ENCODE peak calls at places on chromosome 17, in seven cellular contexts. One of them, this sample, is unnamed.

GRCh38 chr17:39194985-39195524 is 2.4 kb downstream of the CACNB1 start:
- DNase-seq in M059J: no peak
- DNase-seq in amniotic stem cell: no peak
- DNase-seq in activated naive CD4-positive, alpha-beta T cell: no peak
- DNase-seq in anterior cingulate cortex: peak; percentile 76
- DNase-seq in transverse colon: no peak
- DNase-seq in esophagus squamous epithelium: no peak
- DNase-seq in this sample: no peak

GRCh38 chr17:30074726-30075125 is 41.9 kb upstream of the NSRP1 start:
- DNase-seq in M059J: no peak
- DNase-seq in amniotic stem cell: no peak
- DNase-seq in activated naive CD4-positive, alpha-beta T cell: no peak
- DNase-seq in anterior cingulate cortex: no peak
- DNase-seq in transverse colon: no peak
- DNase-seq in esophagus squamous epithelium: no peak
- DNase-seq in this sample: no peak

GRCh38 chr17:74608511-74608910 is 15.0 kb downstream of the CD300E start:
- DNase-seq in M059J: no peak
- DNase-seq in amniotic stem cell: no peak
- DNase-seq in activated naive CD4-positive, alpha-beta T cell: no peak
- DNase-seq in anterior cingulate cortex: no peak
- DNase-seq in transverse colon: no peak
- DNase-seq in esophagus squamous epithelium: no peak
- DNase-seq in this sample: no peak

GRCh38 chr17:64074704-64075484 is 54.5 kb upstream of the ICAM2 start:
- DNase-seq in M059J: peak; percentile 22
- DNase-seq in amniotic stem cell: no peak
- DNase-seq in activated naive CD4-positive, alpha-beta T cell: no peak
- DNase-seq in anterior cingulate cortex: no peak
- DNase-seq in transverse colon: no peak
- DNase-seq in esophagus squamous epithelium: no peak
- DNase-seq in this sample: peak; percentile 64

GRCh38 chr17:50355701-50356341 is 9.9 kb downstream of the XYLT2 start:
- DNase-seq in M059J: no peak
- DNase-seq in amniotic stem cell: no peak
- DNase-seq in activated naive CD4-positive, alpha-beta T cell: no peak
- DNase-seq in anterior cingulate cortex: no peak
- DNase-seq in transverse colon: no peak
- DNase-seq in esophagus squamous epithelium: no peak
- DNase-seq in this sample: no peak

GRCh38 chr17:30379303-30380105 is 777 bp downstream of the CPD start:
- DNase-seq in M059J: no peak
- DNase-seq in amniotic stem cell: no peak
- DNase-seq in activated naive CD4-positive, alpha-beta T cell: no peak
- DNase-seq in anterior cingulate cortex: no peak
- DNase-seq in transverse colon: peak; percentile 33
- DNase-seq in esophagus squamous epithelium: no peak
- DNase-seq in this sample: peak; percentile 6

GRCh38 chr17:14205992-14206461 is 30.6 kb downstream of the CDRT15 start:
- DNase-seq in M059J: peak; percentile 97
- DNase-seq in amniotic stem cell: no peak
- DNase-seq in activated naive CD4-positive, alpha-beta T cell: no peak
- DNase-seq in anterior cingulate cortex: no peak
- DNase-seq in transverse colon: peak; percentile 78
- DNase-seq in esophagus squamous epithelium: no peak
- DNase-seq in this sample: no peak

GRCh38 chr17:34241062-34241461 is 14.0 kb upstream of the CCL2 start:
- DNase-seq in M059J: no peak
- DNase-seq in amniotic stem cell: no peak
- DNase-seq in activated naive CD4-positive, alpha-beta T cell: no peak
- DNase-seq in anterior cingulate cortex: no peak
- DNase-seq in transverse colon: peak; percentile 33
- DNase-seq in esophagus squamous epithelium: no peak
- DNase-seq in this sample: no peak

GRCh38 chr17:29697371-29697770 is 74.7 kb upstream of the CORO6 start:
- DNase-seq in M059J: no peak
- DNase-seq in amniotic stem cell: no peak
- DNase-seq in activated naive CD4-positive, alpha-beta T cell: no peak
- DNase-seq in anterior cingulate cortex: no peak
- DNase-seq in transverse colon: no peak
- DNase-seq in esophagus squamous epithelium: no peak
- DNase-seq in this sample: no peak

GRCh38 chr17:7739746-7740145 is 22.2 kb downstream of the DNAH2 start:
- DNase-seq in M059J: no peak
- DNase-seq in amniotic stem cell: no peak
- DNase-seq in activated naive CD4-positive, alpha-beta T cell: no peak
- DNase-seq in anterior cingulate cortex: no peak
- DNase-seq in transverse colon: no peak
- DNase-seq in esophagus squamous epithelium: no peak
- DNase-seq in this sample: no peak

GRCh38 chr17:78110363-78111011 is 18.1 kb downstream of the TMC6 start:
- DNase-seq in M059J: no peak
- DNase-seq in amniotic stem cell: no peak
- DNase-seq in activated naive CD4-positive, alpha-beta T cell: no peak
- DNase-seq in anterior cingulate cortex: no peak
- DNase-seq in transverse colon: no peak
- DNase-seq in esophagus squamous epithelium: no peak
- DNase-seq in this sample: no peak

GRCh38 chr17:35698800-35699199 is 32.6 kb upstream of the RASL10B start:
- DNase-seq in M059J: no peak
- DNase-seq in amniotic stem cell: no peak
- DNase-seq in activated naive CD4-positive, alpha-beta T cell: no peak
- DNase-seq in anterior cingulate cortex: no peak
- DNase-seq in transverse colon: no peak
- DNase-seq in esophagus squamous epithelium: no peak
- DNase-seq in this sample: no peak

GRCh38 chr17:72362466-72363335 is 241.9 kb downstream of the SOX9 start:
- DNase-seq in M059J: peak; percentile 97
- DNase-seq in amniotic stem cell: no peak
- DNase-seq in activated naive CD4-positive, alpha-beta T cell: no peak
- DNase-seq in anterior cingulate cortex: no peak
- DNase-seq in transverse colon: no peak
- DNase-seq in esophagus squamous epithelium: no peak
- DNase-seq in this sample: peak; percentile 90

GRCh38 chr17:57868007-57868774 is 18.3 kb upstream of the MRPS23 start:
- DNase-seq in M059J: peak; percentile 93
- DNase-seq in amniotic stem cell: peak; percentile 78
- DNase-seq in activated naive CD4-positive, alpha-beta T cell: no peak
- DNase-seq in anterior cingulate cortex: no peak
- DNase-seq in transverse colon: peak; percentile 65
- DNase-seq in esophagus squamous epithelium: peak; percentile 32
- DNase-seq in this sample: peak; percentile 90

GRCh38 chr17:68161644-68162428 is 86.0 kb upstream of the AMZ2 start:
- DNase-seq in M059J: peak; percentile 59
- DNase-seq in amniotic stem cell: no peak
- DNase-seq in activated naive CD4-positive, alpha-beta T cell: no peak
- DNase-seq in anterior cingulate cortex: no peak
- DNase-seq in transverse colon: no peak
- DNase-seq in esophagus squamous epithelium: no peak
- DNase-seq in this sample: no peak

GRCh38 chr17:29862127-29862526 is 67.9 kb downstream of the SSH2 start:
- DNase-seq in M059J: no peak
- DNase-seq in amniotic stem cell: no peak
- DNase-seq in activated naive CD4-positive, alpha-beta T cell: no peak
- DNase-seq in anterior cingulate cortex: no peak
- DNase-seq in transverse colon: no peak
- DNase-seq in esophagus squamous epithelium: no peak
- DNase-seq in this sample: no peak

GRCh38 chr17:49277638-49278037 is 47.1 kb upstream of the PHOSPHO1 start:
- DNase-seq in M059J: no peak
- DNase-seq in amniotic stem cell: no peak
- DNase-seq in activated naive CD4-positive, alpha-beta T cell: no peak
- DNase-seq in anterior cingulate cortex: no peak
- DNase-seq in transverse colon: no peak
- DNase-seq in esophagus squamous epithelium: no peak
- DNase-seq in this sample: no peak

GRCh38 chr17:58153046-58153445 is 4.9 kb downstream of the OR4D1 start:
- DNase-seq in M059J: no peak
- DNase-seq in amniotic stem cell: no peak
- DNase-seq in activated naive CD4-positive, alpha-beta T cell: no peak
- DNase-seq in anterior cingulate cortex: no peak
- DNase-seq in transverse colon: peak; percentile 11
- DNase-seq in esophagus squamous epithelium: no peak
- DNase-seq in this sample: no peak

GRCh38 chr17:42129109-42129837 is 6.7 kb downstream of the HSPB9 start:
- DNase-seq in M059J: no peak
- DNase-seq in amniotic stem cell: no peak
- DNase-seq in activated naive CD4-positive, alpha-beta T cell: no peak
- DNase-seq in anterior cingulate cortex: peak; percentile 30
- DNase-seq in transverse colon: no peak
- DNase-seq in esophagus squamous epithelium: no peak
- DNase-seq in this sample: no peak

GRCh38 chr17:49471769-49472168 is 23.3 kb upstream of the NGFR start:
- DNase-seq in M059J: no peak
- DNase-seq in amniotic stem cell: no peak
- DNase-seq in activated naive CD4-positive, alpha-beta T cell: no peak
- DNase-seq in anterior cingulate cortex: no peak
- DNase-seq in transverse colon: no peak
- DNase-seq in esophagus squamous epithelium: no peak
- DNase-seq in this sample: no peak

GRCh38 chr17:73746314-73747073 is 102.2 kb upstream of the SDK2 start:
- DNase-seq in M059J: no peak
- DNase-seq in amniotic stem cell: no peak
- DNase-seq in activated naive CD4-positive, alpha-beta T cell: no peak
- DNase-seq in anterior cingulate cortex: no peak
- DNase-seq in transverse colon: no peak
- DNase-seq in esophagus squamous epithelium: no peak
- DNase-seq in this sample: no peak

GRCh38 chr17:31052187-31052889 is 42.4 kb upstream of the NF1 start:
- DNase-seq in M059J: peak; percentile 98
- DNase-seq in amniotic stem cell: peak; percentile 91
- DNase-seq in activated naive CD4-positive, alpha-beta T cell: no peak
- DNase-seq in anterior cingulate cortex: no peak
- DNase-seq in transverse colon: no peak
- DNase-seq in esophagus squamous epithelium: no peak
- DNase-seq in this sample: peak; percentile 96

GRCh38 chr17:38903404-38903803 is 22.0 kb upstream of the LASP1NB start:
- DNase-seq in M059J: no peak
- DNase-seq in amniotic stem cell: no peak
- DNase-seq in activated naive CD4-positive, alpha-beta T cell: no peak
- DNase-seq in anterior cingulate cortex: no peak
- DNase-seq in transverse colon: no peak
- DNase-seq in esophagus squamous epithelium: no peak
- DNase-seq in this sample: no peak

GRCh38 chr17:5254903-5255521 is 20.4 kb upstream of the SCIMP start:
- DNase-seq in M059J: peak; percentile 19
- DNase-seq in amniotic stem cell: no peak
- DNase-seq in activated naive CD4-positive, alpha-beta T cell: no peak
- DNase-seq in anterior cingulate cortex: no peak
- DNase-seq in transverse colon: no peak
- DNase-seq in esophagus squamous epithelium: no peak
- DNase-seq in this sample: no peak

GRCh38 chr17:75698659-75699058 is 22.6 kb upstream of the ITGB4 start:
- DNase-seq in M059J: no peak
- DNase-seq in amniotic stem cell: no peak
- DNase-seq in activated naive CD4-positive, alpha-beta T cell: no peak
- DNase-seq in anterior cingulate cortex: no peak
- DNase-seq in transverse colon: no peak
- DNase-seq in esophagus squamous epithelium: no peak
- DNase-seq in this sample: no peak

GRCh38 chr17:8726951-8727555 is 17.6 kb downstream of the CCDC42 start:
- DNase-seq in M059J: peak; percentile 12
- DNase-seq in amniotic stem cell: no peak
- DNase-seq in activated naive CD4-positive, alpha-beta T cell: no peak
- DNase-seq in anterior cingulate cortex: no peak
- DNase-seq in transverse colon: no peak
- DNase-seq in esophagus squamous epithelium: no peak
- DNase-seq in this sample: no peak

GRCh38 chr17:4518901-4519300 is 20.2 kb downstream of the SPNS2 start:
- DNase-seq in M059J: no peak
- DNase-seq in amniotic stem cell: no peak
- DNase-seq in activated naive CD4-positive, alpha-beta T cell: no peak
- DNase-seq in anterior cingulate cortex: no peak
- DNase-seq in transverse colon: no peak
- DNase-seq in esophagus squamous epithelium: no peak
- DNase-seq in this sample: no peak

GRCh38 chr17:18267927-18268711 is 7.7 kb downstream of the MIEF2 start:
- DNase-seq in M059J: peak; percentile 61
- DNase-seq in amniotic stem cell: no peak
- DNase-seq in activated naive CD4-positive, alpha-beta T cell: no peak
- DNase-seq in anterior cingulate cortex: no peak
- DNase-seq in transverse colon: no peak
- DNase-seq in esophagus squamous epithelium: no peak
- DNase-seq in this sample: no peak

GRCh38 chr17:54172654-54173316 is 350.1 kb downstream of the KIF2B start:
- DNase-seq in M059J: peak; percentile 6
- DNase-seq in amniotic stem cell: no peak
- DNase-seq in activated naive CD4-positive, alpha-beta T cell: no peak
- DNase-seq in anterior cingulate cortex: no peak
- DNase-seq in transverse colon: no peak
- DNase-seq in esophagus squamous epithelium: no peak
- DNase-seq in this sample: no peak

GRCh38 chr17:56217921-56218320 is 64.6 kb downstream of the ANKFN1 start:
- DNase-seq in M059J: peak; percentile 37
- DNase-seq in amniotic stem cell: no peak
- DNase-seq in activated naive CD4-positive, alpha-beta T cell: no peak
- DNase-seq in anterior cingulate cortex: no peak
- DNase-seq in transverse colon: no peak
- DNase-seq in esophagus squamous epithelium: no peak
- DNase-seq in this sample: no peak

GRCh38 chr17:44044092-44044491 is 22.4 kb downstream of the LSM12 start:
- DNase-seq in M059J: peak; percentile 13
- DNase-seq in amniotic stem cell: no peak
- DNase-seq in activated naive CD4-positive, alpha-beta T cell: no peak
- DNase-seq in anterior cingulate cortex: no peak
- DNase-seq in transverse colon: no peak
- DNase-seq in esophagus squamous epithelium: no peak
- DNase-seq in this sample: peak; percentile 81

GRCh38 chr17:82938486-82939212 is 98.8 kb upstream of the ZNF750 start:
- DNase-seq in M059J: no peak
- DNase-seq in amniotic stem cell: no peak
- DNase-seq in activated naive CD4-positive, alpha-beta T cell: no peak
- DNase-seq in anterior cingulate cortex: no peak
- DNase-seq in transverse colon: no peak
- DNase-seq in esophagus squamous epithelium: no peak
- DNase-seq in this sample: no peak

GRCh38 chr17:74447628-74448159 is 15.8 kb downstream of the GPRC5C start:
- DNase-seq in M059J: no peak
- DNase-seq in amniotic stem cell: no peak
- DNase-seq in activated naive CD4-positive, alpha-beta T cell: no peak
- DNase-seq in anterior cingulate cortex: no peak
- DNase-seq in transverse colon: no peak
- DNase-seq in esophagus squamous epithelium: no peak
- DNase-seq in this sample: no peak

GRCh38 chr17:35900693-35901487 is 20.7 kb upstream of the CCL5 start:
- DNase-seq in M059J: peak; percentile 29
- DNase-seq in amniotic stem cell: no peak
- DNase-seq in activated naive CD4-positive, alpha-beta T cell: no peak
- DNase-seq in anterior cingulate cortex: no peak
- DNase-seq in transverse colon: no peak
- DNase-seq in esophagus squamous epithelium: no peak
- DNase-seq in this sample: no peak

GRCh38 chr17:66508896-66509843 is 206.8 kb downstream of the PRKCA start:
- DNase-seq in M059J: peak; percentile 96
- DNase-seq in amniotic stem cell: no peak
- DNase-seq in activated naive CD4-positive, alpha-beta T cell: no peak
- DNase-seq in anterior cingulate cortex: no peak
- DNase-seq in transverse colon: peak; percentile 84
- DNase-seq in esophagus squamous epithelium: no peak
- DNase-seq in this sample: peak; percentile 86

GRCh38 chr17:74757931-74758845 is 9.8 kb downstream of the NHERF1 start:
- DNase-seq in M059J: no peak
- DNase-seq in amniotic stem cell: no peak
- DNase-seq in activated naive CD4-positive, alpha-beta T cell: no peak
- DNase-seq in anterior cingulate cortex: no peak
- DNase-seq in transverse colon: peak; percentile 33
- DNase-seq in esophagus squamous epithelium: no peak
- DNase-seq in this sample: no peak

GRCh38 chr17:36183811-36184765 is 7.7 kb upstream of the TBC1D3B start:
- DNase-seq in M059J: no peak
- DNase-seq in amniotic stem cell: no peak
- DNase-seq in activated naive CD4-positive, alpha-beta T cell: no peak
- DNase-seq in anterior cingulate cortex: no peak
- DNase-seq in transverse colon: no peak
- DNase-seq in esophagus squamous epithelium: no peak
- DNase-seq in this sample: no peak

GRCh38 chr17:19000531-19001011 is 4.0 kb downstream of the FAM83G start:
- DNase-seq in M059J: peak; percentile 50
- DNase-seq in amniotic stem cell: no peak
- DNase-seq in activated naive CD4-positive, alpha-beta T cell: no peak
- DNase-seq in anterior cingulate cortex: no peak
- DNase-seq in transverse colon: peak; percentile 51
- DNase-seq in esophagus squamous epithelium: no peak
- DNase-seq in this sample: no peak

This sample was measured in fibroblast of gingiva.